ENCODE peak calls at places on chromosome 17, in nine cellular contexts. P, M, X, L, N, Y, U, F and K are unnamed samples.

GRCh38 chr17:49901460-49902331 is 53.8 kb upstream of the TAC4 start:
- DNase-seq in P (no peak), M (no peak), X (no peak), L (no peak), N (no peak), Y (no peak), U (peak), F (no peak), K (no peak)

GRCh38 chr17:80418589-80418988 is 3.6 kb downstream of the ENDOV start:
- DNase-seq in P (no peak), M (no peak), X (no peak), L (no peak), N (no peak), Y (no peak), U (no peak), F (no peak), K (no peak)

GRCh38 chr17:41307647-41308046 is 1.5 kb downstream of the KRTAP16-1 start:
- DNase-seq in P (no peak), M (no peak), X (no peak), L (peak), N (no peak), Y (no peak), U (no peak), F (no peak), K (no peak)

GRCh38 chr17:15351925-15352324 is 10.5 kb upstream of the TEKT3 start:
- DNase-seq in P (no peak), M (no peak), X (no peak), L (peak), N (no peak), Y (no peak), U (no peak), F (no peak), K (no peak)

GRCh38 chr17:71699907-71700306 is 420.9 kb upstream of the SOX9 start:
- DNase-seq in P (no peak), M (no peak), X (no peak), L (no peak), N (no peak), Y (no peak), U (no peak), F (no peak), K (no peak)

GRCh38 chr17:72126575-72127486 is 6.0 kb downstream of the SOX9 start:
- DNase-seq in P (no peak), M (no peak), X (no peak), L (peak), N (peak), Y (no peak), U (no peak), F (peak), K (no peak)

GRCh38 chr17:76714822-76715461 is 4.2 kb upstream of the MXRA7 start:
- DNase-seq in P (peak), M (peak), X (peak), L (peak), N (peak), Y (no peak), U (peak), F (peak), K (peak)

GRCh38 chr17:64306850-64307463 is 43.9 kb upstream of the TEX2 start:
- DNase-seq in P (peak), M (peak), X (peak), L (peak), N (peak), Y (peak), U (peak), F (peak), K (peak)

GRCh38 chr17:79992657-79993389 is 42.8 kb downstream of the TBC1D16 start:
- DNase-seq in P (peak), M (peak), X (no peak), L (no peak), N (no peak), Y (no peak), U (no peak), F (no peak), K (no peak)

GRCh38 chr17:78355701-78356100 is 4.2 kb downstream of the SOCS3 start:
- DNase-seq in P (no peak), M (no peak), X (no peak), L (no peak), N (no peak), Y (no peak), U (no peak), F (no peak), K (no peak)

GRCh38 chr17:40373324-40373723 is 8.8 kb upstream of the GJD3 start:
- DNase-seq in P (no peak), M (no peak), X (no peak), L (no peak), N (no peak), Y (no peak), U (no peak), F (no peak), K (no peak)

GRCh38 chr17:43766413-43767052 is 7.9 kb upstream of the SOST start:
- DNase-seq in P (peak), M (no peak), X (peak), L (peak), N (peak), Y (peak), U (no peak), F (peak), K (no peak)

GRCh38 chr17:8382052-8382879 is 727 bp downstream of the RPL26 start:
- DNase-seq in P (no peak), M (no peak), X (no peak), L (no peak), N (peak), Y (no peak), U (no peak), F (peak), K (no peak)

GRCh38 chr17:81456091-81456490 is 56.5 kb downstream of the ACTG1 start:
- DNase-seq in P (no peak), M (no peak), X (no peak), L (no peak), N (no peak), Y (no peak), U (no peak), F (no peak), K (no peak)

GRCh38 chr17:31320791-31321190 is 631 bp downstream of the EVI2A start:
- DNase-seq in P (no peak), M (no peak), X (no peak), L (peak), N (no peak), Y (no peak), U (no peak), F (peak), K (no peak)

GRCh38 chr17:28534740-28535375 is 17.6 kb downstream of the UNC119 start:
- DNase-seq in P (no peak), M (no peak), X (no peak), L (no peak), N (no peak), Y (no peak), U (no peak), F (no peak), K (no peak)

GRCh38 chr17:78723001-78723796 is 58.9 kb downstream of the CYTH1 start:
- DNase-seq in P (no peak), M (peak), X (no peak), L (no peak), N (no peak), Y (peak), U (no peak), F (peak), K (no peak)

GRCh38 chr17:80826955-80827645 is 164.5 kb upstream of the CHMP6 start:
- DNase-seq in P (no peak), M (peak), X (no peak), L (peak), N (peak), Y (no peak), U (no peak), F (no peak), K (no peak)

GRCh38 chr17:75271233-75271954 is 363 bp upstream of the MIF4GD start:
- DNase-seq in P (peak), M (peak), X (peak), L (peak), N (peak), Y (no peak), U (peak), F (peak), K (peak)

GRCh38 chr17:15185625-15185991 is 79.5 kb downstream of the PMP22 start:
- DNase-seq in P (no peak), M (no peak), X (no peak), L (no peak), N (no peak), Y (no peak), U (no peak), F (no peak), K (no peak)

GRCh38 chr17:1574697-1575471 is 12.3 kb upstream of the PITPNA start:
- DNase-seq in P (no peak), M (no peak), X (no peak), L (no peak), N (no peak), Y (no peak), U (no peak), F (no peak), K (no peak)

GRCh38 chr17:6505425-6506142 is 50.8 kb downstream of the PITPNM3 start:
- DNase-seq in P (no peak), M (no peak), X (no peak), L (peak), N (peak), Y (no peak), U (no peak), F (no peak), K (no peak)

GRCh38 chr17:17830740-17831207 is 6.0 kb downstream of the SREBF1 start:
- DNase-seq in P (no peak), M (no peak), X (no peak), L (no peak), N (no peak), Y (no peak), U (no peak), F (no peak), K (no peak)

GRCh38 chr17:19763416-19763815 is 15.3 kb upstream of the ALDH3A1 start:
- DNase-seq in P (no peak), M (no peak), X (no peak), L (no peak), N (no peak), Y (no peak), U (no peak), F (no peak), K (no peak)

GRCh38 chr17:43945074-43945824 is 3.0 kb upstream of the PPY start:
- DNase-seq in P (no peak), M (no peak), X (no peak), L (no peak), N (no peak), Y (no peak), U (no peak), F (no peak), K (no peak)

GRCh38 chr17:60599620-60600489 is at the start of gene PPM1D:
- DNase-seq in P (peak), M (peak), X (peak), L (peak), N (peak), Y (peak), U (peak), F (peak), K (peak)

GRCh38 chr17:31051517-31051916 is 43.3 kb upstream of the NF1 start:
- DNase-seq in P (no peak), M (no peak), X (no peak), L (no peak), N (no peak), Y (no peak), U (no peak), F (no peak), K (no peak)

GRCh38 chr17:76202516-76202915 is 37.8 kb downstream of the RNF157 start:
- DNase-seq in P (no peak), M (no peak), X (no peak), L (no peak), N (no peak), Y (no peak), U (no peak), F (no peak), K (no peak)

GRCh38 chr17:4777969-4778760 is 6.5 kb downstream of the TM4SF5 start:
- DNase-seq in P (no peak), M (no peak), X (no peak), L (no peak), N (no peak), Y (no peak), U (no peak), F (no peak), K (no peak)

GRCh38 chr17:45231481-45232116 is 9.9 kb downstream of the FMNL1 start:
- DNase-seq in P (no peak), M (no peak), X (no peak), L (no peak), N (peak), Y (peak), U (no peak), F (no peak), K (no peak)

GRCh38 chr17:35241520-35241919 is 1.4 kb upstream of the SLFN5 start:
- DNase-seq in P (peak), M (no peak), X (peak), L (no peak), N (no peak), Y (no peak), U (no peak), F (no peak), K (no peak)

GRCh38 chr17:82686366-82687324 is 11.9 kb downstream of the RAB40B start:
- DNase-seq in P (no peak), M (no peak), X (no peak), L (no peak), N (no peak), Y (no peak), U (no peak), F (no peak), K (no peak)

GRCh38 chr17:27888072-27888471 is 5.1 kb downstream of the LYRM9 start:
- DNase-seq in P (no peak), M (no peak), X (no peak), L (peak), N (peak), Y (no peak), U (no peak), F (no peak), K (no peak)

GRCh38 chr17:49565948-49566491 is 9.7 kb upstream of the NXPH3 start:
- DNase-seq in P (peak), M (peak), X (no peak), L (no peak), N (no peak), Y (no peak), U (peak), F (no peak), K (no peak)

GRCh38 chr17:76089680-76090516 is 10.9 kb downstream of the ZACN start:
- DNase-seq in P (no peak), M (peak), X (no peak), L (no peak), N (no peak), Y (no peak), U (no peak), F (no peak), K (no peak)

GRCh38 chr17:8122923-8123694 is 797 bp downstream of the HES7 start:
- DNase-seq in P (peak), M (peak), X (peak), L (peak), N (peak), Y (no peak), U (no peak), F (peak), K (no peak)